ENCODE peak calls at places on chromosomes 13 and 19, in seven cellular contexts. One of them, this sample, is unnamed.

GRCh38 chr13:28485551-28485950 is 9.4 kb downstream of the FLT1 start:
- DNase-seq in lower lobe of right lung: no peak
- DNase-seq in A549: no peak
- DNase-seq in fibroblast of lung: no peak
- DNase-seq in choroid plexus epithelial cell: no peak
- DNase-seq in cardiac muscle cell: no peak
- DNase-seq in lower leg skin: no peak
- DNase-seq in this sample: no peak

GRCh38 chr19:3879656-3880055 is 829 bp upstream of the ATCAY start:
- DNase-seq in cardiac muscle cell: no peak
- DNase-seq in lower lobe of right lung: no peak
- DNase-seq in A549: no peak
- DNase-seq in fibroblast of lung: no peak
- DNase-seq in lower leg skin: no peak
- DNase-seq in choroid plexus epithelial cell: no peak
- DNase-seq in this sample: no peak

GRCh38 chr13:71922191-71922590 is 55.2 kb upstream of the DACH1 start:
- DNase-seq in fibroblast of lung: peak; percentile 15
- DNase-seq in A549: no peak
- DNase-seq in choroid plexus epithelial cell: peak; percentile 26
- DNase-seq in lower leg skin: no peak
- DNase-seq in cardiac muscle cell: no peak
- DNase-seq in lower lobe of right lung: no peak
- DNase-seq in this sample: no peak

GRCh38 chr19:19226204-19226603 is 14.4 kb downstream of the NCAN start:
- DNase-seq in lower leg skin: no peak
- DNase-seq in fibroblast of lung: no peak
- DNase-seq in lower lobe of right lung: no peak
- DNase-seq in choroid plexus epithelial cell: no peak
- DNase-seq in A549: no peak
- DNase-seq in cardiac muscle cell: no peak
- DNase-seq in this sample: no peak

GRCh38 chr13:79658333-79658975 is 177.5 kb downstream of the NDFIP2 start:
- DNase-seq in A549: no peak
- DNase-seq in cardiac muscle cell: no peak
- DNase-seq in choroid plexus epithelial cell: no peak
- DNase-seq in fibroblast of lung: no peak
- DNase-seq in lower lobe of right lung: no peak
- DNase-seq in lower leg skin: no peak
- DNase-seq in this sample: no peak

GRCh38 chr13:88622362-88622973 is 951.3 kb downstream of the SLITRK5 start:
- DNase-seq in A549: no peak
- DNase-seq in lower leg skin: no peak
- DNase-seq in cardiac muscle cell: no peak
- DNase-seq in choroid plexus epithelial cell: no peak
- DNase-seq in lower lobe of right lung: no peak
- DNase-seq in fibroblast of lung: no peak
- DNase-seq in this sample: no peak

GRCh38 chr19:4829001-4829712 is 2.4 kb downstream of the TICAM1 start:
- DNase-seq in fibroblast of lung: no peak
- DNase-seq in cardiac muscle cell: no peak
- DNase-seq in A549: no peak
- DNase-seq in lower lobe of right lung: no peak
- DNase-seq in lower leg skin: no peak
- DNase-seq in choroid plexus epithelial cell: no peak
- DNase-seq in this sample: no peak

GRCh38 chr19:3372413-3372812 is 6.0 kb downstream of the NFIC start:
- DNase-seq in lower leg skin: peak; percentile 87
- DNase-seq in lower lobe of right lung: no peak
- DNase-seq in cardiac muscle cell: no peak
- DNase-seq in fibroblast of lung: no peak
- DNase-seq in A549: no peak
- DNase-seq in choroid plexus epithelial cell: no peak
- DNase-seq in this sample: no peak

GRCh38 chr13:99417821-99418662 is 83.2 kb upstream of the TM9SF2 start:
- DNase-seq in fibroblast of lung: peak; percentile 23
- DNase-seq in lower lobe of right lung: no peak
- DNase-seq in A549: no peak
- DNase-seq in choroid plexus epithelial cell: no peak
- DNase-seq in lower leg skin: peak; percentile 77
- DNase-seq in cardiac muscle cell: no peak
- DNase-seq in this sample: no peak

GRCh38 chr19:49684983-49685553 is 4.3 kb upstream of the ADM5 start:
- DNase-seq in cardiac muscle cell: no peak
- DNase-seq in A549: no peak
- DNase-seq in choroid plexus epithelial cell: no peak
- DNase-seq in lower lobe of right lung: no peak
- DNase-seq in lower leg skin: no peak
- DNase-seq in fibroblast of lung: no peak
- DNase-seq in this sample: no peak

GRCh38 chr13:62643007-62643483 is 1227.4 kb upstream of the PCDH20 start:
- DNase-seq in choroid plexus epithelial cell: peak; percentile 49
- DNase-seq in lower lobe of right lung: no peak
- DNase-seq in cardiac muscle cell: no peak
- DNase-seq in A549: no peak
- DNase-seq in lower leg skin: no peak
- DNase-seq in fibroblast of lung: peak; percentile 41
- DNase-seq in this sample: peak; percentile 1

GRCh38 chr13:79070343-79070974 is 335.6 kb downstream of the RBM26 start:
- DNase-seq in fibroblast of lung: no peak
- DNase-seq in cardiac muscle cell: no peak
- DNase-seq in lower lobe of right lung: no peak
- DNase-seq in A549: no peak
- DNase-seq in choroid plexus epithelial cell: no peak
- DNase-seq in lower leg skin: no peak
- DNase-seq in this sample: no peak

GRCh38 chr19:17739121-17739875 is 12.0 kb upstream of the FCHO1 start:
- DNase-seq in lower leg skin: no peak
- DNase-seq in fibroblast of lung: no peak
- DNase-seq in A549: no peak
- DNase-seq in choroid plexus epithelial cell: no peak
- DNase-seq in lower lobe of right lung: peak; percentile 70
- DNase-seq in cardiac muscle cell: peak; percentile 53
- DNase-seq in this sample: no peak

GRCh38 chr19:30245401-30246039 is 126.7 kb upstream of the ZNF536 start:
- DNase-seq in cardiac muscle cell: no peak
- DNase-seq in lower lobe of right lung: no peak
- DNase-seq in fibroblast of lung: no peak
- DNase-seq in A549: no peak
- DNase-seq in choroid plexus epithelial cell: no peak
- DNase-seq in lower leg skin: peak; percentile 65
- DNase-seq in this sample: no peak

GRCh38 chr13:42393573-42394360 is 121.8 kb downstream of the AKAP11 start:
- DNase-seq in lower leg skin: no peak
- DNase-seq in cardiac muscle cell: no peak
- DNase-seq in fibroblast of lung: no peak
- DNase-seq in choroid plexus epithelial cell: no peak
- DNase-seq in lower lobe of right lung: no peak
- DNase-seq in A549: no peak
- DNase-seq in this sample: no peak

GRCh38 chr13:36395280-36395679 is 37.0 kb upstream of the CCNA1 start:
- DNase-seq in choroid plexus epithelial cell: peak; percentile 85
- DNase-seq in cardiac muscle cell: peak; percentile 81
- DNase-seq in fibroblast of lung: peak; percentile 68
- DNase-seq in A549: peak; percentile 5
- DNase-seq in lower leg skin: no peak
- DNase-seq in lower lobe of right lung: no peak
- DNase-seq in this sample: peak; percentile 61

GRCh38 chr19:48784527-48784926 is 26.3 kb downstream of the BCAT2 start:
- DNase-seq in A549: no peak
- DNase-seq in cardiac muscle cell: peak; percentile 48
- DNase-seq in lower leg skin: no peak
- DNase-seq in lower lobe of right lung: no peak
- DNase-seq in choroid plexus epithelial cell: peak; percentile 62
- DNase-seq in fibroblast of lung: no peak
- DNase-seq in this sample: no peak

GRCh38 chr19:13055213-13056051 is 47.2 kb downstream of the LYL1 start:
- DNase-seq in A549: no peak
- DNase-seq in choroid plexus epithelial cell: peak; percentile 89
- DNase-seq in lower lobe of right lung: peak; percentile 73
- DNase-seq in cardiac muscle cell: peak; percentile 98
- DNase-seq in fibroblast of lung: peak; percentile 97
- DNase-seq in lower leg skin: peak; percentile 95
- DNase-seq in this sample: peak; percentile 77

GRCh38 chr19:49894011-49894664 is 2.5 kb downstream of the IL4I1 start:
- DNase-seq in lower lobe of right lung: no peak
- DNase-seq in cardiac muscle cell: no peak
- DNase-seq in choroid plexus epithelial cell: no peak
- DNase-seq in lower leg skin: no peak
- DNase-seq in A549: no peak
- DNase-seq in fibroblast of lung: no peak
- DNase-seq in this sample: no peak

GRCh38 chr19:56350416-56351045 is 35.9 kb upstream of the ZSCAN5A start:
- DNase-seq in lower leg skin: no peak
- DNase-seq in lower lobe of right lung: no peak
- DNase-seq in cardiac muscle cell: peak; percentile 65
- DNase-seq in A549: peak; percentile 11
- DNase-seq in choroid plexus epithelial cell: peak; percentile 68
- DNase-seq in fibroblast of lung: peak; percentile 23
- DNase-seq in this sample: peak; percentile 28
- TF ChIP-seq CTCF in lower leg skin: no peak
- TF ChIP-seq CTCF in lower lobe of right lung: peak; percentile 87
- TF ChIP-seq CTCF in cardiac muscle cell: peak; percentile 90
- TF ChIP-seq CTCF in A549: peak; percentile 58
- TF ChIP-seq CTCF in choroid plexus epithelial cell: peak; percentile 82
- TF ChIP-seq CTCF in fibroblast of lung: peak; percentile 91
- TF ChIP-seq CTCF in this sample: peak; percentile 89

GRCh38 chr19:1422943-1423342 is 15.3 kb upstream of the RPS15 start:
- DNase-seq in fibroblast of lung: no peak
- DNase-seq in choroid plexus epithelial cell: no peak
- DNase-seq in lower lobe of right lung: no peak
- DNase-seq in cardiac muscle cell: no peak
- DNase-seq in lower leg skin: no peak
- DNase-seq in A549: no peak
- DNase-seq in this sample: no peak

GRCh38 chr19:1425102-1425842 is 12.9 kb upstream of the RPS15 start:
- DNase-seq in choroid plexus epithelial cell: no peak
- DNase-seq in lower lobe of right lung: no peak
- DNase-seq in lower leg skin: no peak
- DNase-seq in cardiac muscle cell: peak; percentile 24
- DNase-seq in A549: no peak
- DNase-seq in fibroblast of lung: peak; percentile 35
- DNase-seq in this sample: no peak

GRCh38 chr19:1423445-1424181 is 14.6 kb upstream of the RPS15 start:
- DNase-seq in cardiac muscle cell: no peak
- DNase-seq in lower leg skin: no peak
- DNase-seq in A549: no peak
- DNase-seq in fibroblast of lung: no peak
- DNase-seq in lower lobe of right lung: no peak
- DNase-seq in choroid plexus epithelial cell: no peak
- DNase-seq in this sample: no peak

GRCh38 chr19:1425902-1426301 is 12.3 kb upstream of the RPS15 start:
- DNase-seq in choroid plexus epithelial cell: no peak
- DNase-seq in cardiac muscle cell: no peak
- DNase-seq in fibroblast of lung: no peak
- DNase-seq in lower leg skin: no peak
- DNase-seq in A549: no peak
- DNase-seq in lower lobe of right lung: no peak
- DNase-seq in this sample: no peak

GRCh38 chr19:1424182-1424955 is 13.8 kb upstream of the RPS15 start:
- DNase-seq in choroid plexus epithelial cell: no peak
- DNase-seq in lower lobe of right lung: no peak
- DNase-seq in fibroblast of lung: no peak
- DNase-seq in cardiac muscle cell: no peak
- DNase-seq in lower leg skin: no peak
- DNase-seq in A549: no peak
- DNase-seq in this sample: no peak
- TF ChIP-seq CTCF in choroid plexus epithelial cell: no peak
- TF ChIP-seq CTCF in lower lobe of right lung: no peak
- TF ChIP-seq CTCF in fibroblast of lung: no peak
- TF ChIP-seq CTCF in cardiac muscle cell: no peak
- TF ChIP-seq CTCF in lower leg skin: no peak
- TF ChIP-seq CTCF in A549: no peak
- TF ChIP-seq CTCF in this sample: no peak

GRCh38 chr13:31452525-31452924 is 252.8 kb downstream of the B3GLCT start:
- DNase-seq in choroid plexus epithelial cell: no peak
- DNase-seq in fibroblast of lung: no peak
- DNase-seq in lower leg skin: no peak
- DNase-seq in A549: no peak
- DNase-seq in lower lobe of right lung: no peak
- DNase-seq in cardiac muscle cell: no peak
- DNase-seq in this sample: no peak
- TF ChIP-seq CTCF in choroid plexus epithelial cell: no peak
- TF ChIP-seq CTCF in fibroblast of lung: no peak
- TF ChIP-seq CTCF in lower leg skin: no peak
- TF ChIP-seq CTCF in A549: no peak
- TF ChIP-seq CTCF in lower lobe of right lung: no peak
- TF ChIP-seq CTCF in cardiac muscle cell: no peak
- TF ChIP-seq CTCF in this sample: no peak

GRCh38 chr13:100594255-100594654 is 5.7 kb upstream of the GGACT start:
- DNase-seq in fibroblast of lung: no peak
- DNase-seq in A549: no peak
- DNase-seq in lower leg skin: no peak
- DNase-seq in cardiac muscle cell: no peak
- DNase-seq in choroid plexus epithelial cell: no peak
- DNase-seq in lower lobe of right lung: no peak
- DNase-seq in this sample: no peak

GRCh38 chr13:100589178-100589725 is 663 bp upstream of the GGACT start:
- DNase-seq in cardiac muscle cell: no peak
- DNase-seq in lower lobe of right lung: no peak
- DNase-seq in fibroblast of lung: no peak
- DNase-seq in choroid plexus epithelial cell: no peak
- DNase-seq in lower leg skin: no peak
- DNase-seq in A549: no peak
- DNase-seq in this sample: no peak

GRCh38 chr13:100584901-100585300 is 3.7 kb downstream of the GGACT start:
- DNase-seq in cardiac muscle cell: no peak
- DNase-seq in A549: no peak
- DNase-seq in lower lobe of right lung: no peak
- DNase-seq in fibroblast of lung: peak; percentile 85
- DNase-seq in choroid plexus epithelial cell: no peak
- DNase-seq in lower leg skin: no peak
- DNase-seq in this sample: no peak

DNA sequence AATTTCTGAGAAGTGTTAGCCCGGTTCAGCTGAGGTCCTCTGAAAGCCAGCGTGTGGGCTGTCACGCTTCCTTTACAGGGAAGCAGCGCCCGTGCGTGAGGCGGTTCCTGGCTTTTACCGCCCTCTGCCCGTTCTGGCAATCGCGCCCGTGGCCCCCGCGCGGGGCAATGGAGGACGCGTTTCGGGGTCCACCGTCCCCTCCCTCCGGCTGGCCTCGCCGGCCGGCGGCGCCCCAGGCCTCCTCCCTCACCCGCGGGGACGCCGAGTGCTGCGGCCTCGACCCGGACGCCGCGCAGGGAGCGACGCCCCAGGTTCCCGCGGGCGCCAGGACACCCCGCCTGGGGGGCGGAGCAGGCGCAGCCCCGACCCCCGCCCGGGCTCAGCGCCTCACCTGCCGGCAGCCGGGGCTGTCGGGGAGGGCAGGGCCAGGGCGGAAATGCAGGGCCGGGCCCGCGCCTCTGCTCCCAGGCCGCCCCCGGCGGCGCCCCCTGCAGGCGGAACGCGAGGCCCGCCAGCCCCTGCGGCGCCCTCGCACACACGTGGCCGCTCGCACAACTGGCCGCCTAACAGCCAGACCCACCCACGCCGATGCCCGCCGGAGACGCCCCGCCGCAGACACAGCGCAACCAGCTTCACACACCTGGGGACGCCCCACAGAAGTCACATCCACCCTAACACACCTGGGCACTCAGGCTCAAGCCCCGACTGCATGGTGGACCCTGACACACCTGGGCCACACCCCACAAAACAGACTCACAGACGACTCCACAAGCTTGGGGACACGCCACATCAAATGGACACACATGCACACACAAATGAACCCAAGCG is at the start of gene GGACT:
- DNase-seq in lower leg skin: peak; percentile 93
- DNase-seq in A549: peak; percentile 62
- DNase-seq in fibroblast of lung: peak; percentile 56
- DNase-seq in lower lobe of right lung: peak; percentile 84
- DNase-seq in cardiac muscle cell: peak; percentile 79
- DNase-seq in choroid plexus epithelial cell: peak; percentile 59
- DNase-seq in this sample: peak; percentile 15
- TF ChIP-seq CTCF in lower leg skin: no peak
- TF ChIP-seq CTCF in A549: peak; percentile 67
- TF ChIP-seq CTCF in fibroblast of lung: peak; percentile 33
- TF ChIP-seq CTCF in lower lobe of right lung: peak; percentile 80
- TF ChIP-seq CTCF in cardiac muscle cell: peak; percentile 64
- TF ChIP-seq CTCF in choroid plexus epithelial cell: peak; percentile 46
- TF ChIP-seq CTCF in this sample: peak; percentile 81